ENCODE peak calls at places on chromosomes 4 and X, in six cellular contexts. N is HFF-Myc, X is MM.1S, T is Panc1, U is left lung, Z is cardiac fibroblast. Y is an unnamed sample.

GRCh38 chr4:151604238-151604637 is 156.6 kb downstream of the GATB start:
- DNase-seq in U (no peak), Z (peak), T (no peak), N (peak), X (peak), Y (peak)

GRCh38 chr4:93731448-93731847 is 97.1 kb upstream of the ATOH1 start:
- DNase-seq in T (no peak), X (no peak), N (no peak), Z (no peak), U (no peak), Y (no peak)

GRCh38 chrX:111411591-111412371 is at the start of gene DCX:
- DNase-seq in T (no peak), Z (no peak), U (no peak), X (no peak), N (no peak), Y (no peak)

GRCh38 chr4:1196421-1197183 is 24.2 kb upstream of the SPON2 start:
- DNase-seq in X (no peak), Z (no peak), N (no peak), U (no peak), T (no peak), Y (peak)

GRCh38 chr4:81227968-81228367 is 12.9 kb upstream of the PRKG2 start:
- DNase-seq in N (no peak), T (no peak), X (no peak), U (no peak), Z (no peak), Y (no peak)

GRCh38 chrX:118973389-118974087 is 880 bp upstream of the LONRF3 start:
- DNase-seq in X (no peak), N (no peak), T (no peak), Z (no peak), U (no peak), Y (no peak)

GRCh38 chrX:114058988-114059418 is 524.9 kb upstream of the HTR2C start:
- DNase-seq in Z (no peak), X (no peak), N (no peak), T (no peak), U (no peak), Y (no peak)

GRCh38 chr4:82519072-82519471 is 42.7 kb downstream of the TMEM150C start:
- DNase-seq in T (no peak), Z (peak), N (no peak), U (no peak), X (no peak), Y (no peak)

GRCh38 chr4:48739560-48740019 is 40.5 kb downstream of the FRYL start:
- DNase-seq in Z (peak), N (no peak), T (no peak), U (no peak), X (no peak), Y (peak)

GRCh38 chrX:56764153-56764974 is 35.3 kb downstream of the NBDY start:
- DNase-seq in U (peak), T (peak), X (peak), N (peak), Z (peak), Y (peak)

GRCh38 chrX:110563276-110563675 is 204.6 kb downstream of the RTL9 start:
- DNase-seq in Z (no peak), X (no peak), T (no peak), U (no peak), N (no peak), Y (no peak)

GRCh38 chr4:148978301-148978700 is 536.1 kb upstream of the NR3C2 start:
- DNase-seq in U (no peak), T (no peak), Z (no peak), X (no peak), N (no peak), Y (no peak)

GRCh38 chr4:39469429-39470077 is 10.7 kb downstream of the LIAS start:
- DNase-seq in Z (peak), T (peak), X (peak), U (no peak), N (peak), Y (peak)

GRCh38 chr4:76526585-76526990 is 91.6 kb downstream of the SHROOM3 start:
- DNase-seq in U (no peak), T (no peak), Z (peak), N (no peak), X (no peak), Y (no peak)

GRCh38 chr4:48943387-48943786 is 36.8 kb upstream of the OCIAD2 start:
- DNase-seq in U (no peak), N (no peak), Z (no peak), X (no peak), T (no peak), Y (no peak)

GRCh38 chrX:39162322-39162721 is 361.1 kb downstream of the MID1IP1 start:
- DNase-seq in U (no peak), T (no peak), X (no peak), N (no peak), Z (no peak), Y (peak)

GRCh38 chrX:82775426-82775825 is 732.7 kb upstream of the POU3F4 start:
- DNase-seq in Z (no peak), N (no peak), X (no peak), T (no peak), U (no peak), Y (no peak)

GRCh38 chr4:113815826-113816225 is 54.3 kb upstream of the CAMK2D start:
- DNase-seq in T (no peak), Z (no peak), U (no peak), N (no peak), X (no peak), Y (no peak)

GRCh38 chr4:5144384-5144783 is 93.1 kb downstream of the STK32B start:
- DNase-seq in U (no peak), X (no peak), Z (no peak), N (no peak), T (no peak), Y (no peak)

GRCh38 chr4:7428261-7429068 is 6.3 kb downstream of the PSAPL1 start:
- DNase-seq in T (no peak), Z (no peak), U (peak), N (no peak), X (no peak), Y (no peak)

GRCh38 chrX:14607446-14607845 is 78.1 kb downstream of the GLRA2 start:
- DNase-seq in U (no peak), N (no peak), X (no peak), T (no peak), Z (no peak), Y (no peak)

GRCh38 chr4:127622923-127623754 is 9.6 kb upstream of the INTU start:
- DNase-seq in U (peak), T (no peak), X (no peak), Z (peak), N (no peak), Y (no peak)

GRCh38 chr4:101279377-101279871 is 67.9 kb downstream of the PPP3CA start:
- DNase-seq in Z (peak), U (peak), N (peak), X (peak), T (no peak), Y (peak)

GRCh38 chr4:165112258-165113156 is at the start of gene TMEM192:
- DNase-seq in X (peak), T (no peak), Z (peak), U (peak), N (peak), Y (peak)

GRCh38 chr4:165928601-165929000 is 55.6 kb downstream of the TLL1 start:
- DNase-seq in T (no peak), X (no peak), Z (no peak), N (no peak), U (no peak), Y (no peak)

GRCh38 chrX:70096052-70096451 is 33.8 kb downstream of the OTUD6A start:
- DNase-seq in X (no peak), U (no peak), T (no peak), N (no peak), Z (peak), Y (no peak)

GRCh38 chrX:80423744-80424143 is 3.5 kb downstream of the TENT5D start:
- DNase-seq in Z (no peak), T (no peak), N (no peak), X (no peak), U (no peak), Y (no peak)

GRCh38 chr4:19256823-19257222 is 994.9 kb upstream of the SLIT2 start:
- DNase-seq in U (no peak), Z (no peak), T (no peak), N (no peak), X (peak), Y (no peak)

GRCh38 chr4:10114607-10115006 is 2.0 kb downstream of the WDR1 start:
- DNase-seq in N (no peak), U (no peak), T (no peak), X (no peak), Z (no peak), Y (no peak)

GRCh38 chr4:88244821-88245579 is 39.4 kb downstream of the PPM1K start:
- DNase-seq in N (no peak), T (no peak), X (no peak), U (no peak), Z (no peak), Y (no peak)

GRCh38 chr4:23614284-23614892 is 275.5 kb downstream of the PPARGC1A start:
- DNase-seq in U (no peak), X (peak), T (no peak), N (no peak), Z (peak), Y (peak)

GRCh38 chrX:41302293-41302868 is 31.6 kb upstream of the DDX3X start:
- DNase-seq in N (no peak), T (no peak), U (no peak), Z (no peak), X (no peak), Y (peak)

GRCh38 chrX:64338296-64338695 is 57.0 kb downstream of the MTMR8 start:
- DNase-seq in T (no peak), X (no peak), N (no peak), Z (no peak), U (no peak), Y (no peak)

GRCh38 chr4:154135576-154135975 is 346.7 kb upstream of the SFRP2 start:
- DNase-seq in U (no peak), T (no peak), N (no peak), Z (no peak), X (no peak), Y (no peak)

GRCh38 chr4:24010994-24011393 is 121.1 kb upstream of the PPARGC1A start:
- DNase-seq in T (no peak), X (no peak), N (no peak), Z (no peak), U (no peak), Y (no peak)

GRCh38 chr4:38753021-38753806 is 29.6 kb downstream of the TLR10 start:
- DNase-seq in U (peak), N (peak), Z (peak), X (no peak), T (no peak), Y (no peak)

GRCh38 chr4:155787113-155787710 is 28.4 kb downstream of the GUCY1B1 start:
- DNase-seq in U (no peak), X (peak), N (peak), T (peak), Z (peak), Y (peak)

GRCh38 chr4:155794589-155794988 is 35.8 kb downstream of the GUCY1B1 start:
- DNase-seq in U (no peak), Z (no peak), X (no peak), N (no peak), T (no peak), Y (no peak)

GRCh38 chr4:155785828-155786227 is 27.0 kb downstream of the GUCY1B1 start:
- DNase-seq in N (no peak), T (no peak), U (no peak), Z (no peak), X (no peak), Y (no peak)

GRCh38 chr4:155784637-155785036 is 25.8 kb downstream of the GUCY1B1 start:
- DNase-seq in X (no peak), N (no peak), U (no peak), Z (no peak), T (no peak), Y (no peak)

GRCh38 chr4:155789391-155789790 is 30.6 kb downstream of the GUCY1B1 start:
- DNase-seq in X (peak), T (no peak), U (no peak), Z (no peak), N (no peak), Y (peak)
- H3K4me3 ChIP-seq in X (peak), T (no peak), U (no peak), Z (no peak), N (no peak), Y (peak)

GRCh38 chr4:156786713-156787112 is 184.9 kb downstream of the PDGFC start:
- DNase-seq in X (no peak), T (no peak), Z (no peak), N (no peak), U (no peak), Y (no peak)
- H3K4me3 ChIP-seq in X (no peak), T (no peak), Z (no peak), N (no peak), U (no peak), Y (no peak)

DNA sequence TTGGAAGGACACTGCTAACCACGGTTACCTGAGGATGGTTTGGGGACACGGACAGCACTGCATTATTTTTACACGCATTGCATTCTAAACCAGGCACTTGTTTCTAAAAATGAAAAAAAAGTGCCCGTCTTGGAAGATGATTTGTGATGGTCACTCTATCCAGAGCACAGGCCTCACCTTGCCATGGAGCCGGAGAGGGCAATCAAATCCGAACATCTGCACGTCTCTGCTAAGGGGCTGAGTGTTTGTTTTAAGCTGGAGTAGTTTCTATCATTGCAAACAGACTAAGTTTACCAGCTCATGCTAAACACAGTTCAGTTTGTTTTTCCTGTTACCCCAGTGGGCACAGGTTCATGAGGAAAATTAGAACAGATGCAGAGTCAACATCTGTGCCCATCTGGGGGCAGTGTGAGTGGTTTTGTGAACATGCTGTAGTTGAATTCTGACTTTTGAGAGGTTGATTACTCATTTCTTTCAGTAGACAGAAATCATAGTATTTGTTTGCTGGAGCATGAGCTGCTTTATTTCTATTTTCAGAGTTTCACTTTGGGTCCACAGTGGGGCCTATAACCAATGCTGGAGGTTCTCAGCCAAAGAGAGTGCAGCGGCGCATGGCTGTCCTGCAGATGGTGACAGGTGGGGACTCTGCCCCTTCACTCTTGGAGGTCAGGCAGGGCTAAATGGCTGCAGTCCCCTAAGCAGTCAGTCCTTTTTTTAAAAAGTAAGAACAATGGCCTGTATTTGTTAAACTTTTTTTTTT is 65.4 kb upstream of the ENPP6 start:
- DNase-seq in T (no peak), X (peak), N (no peak), U (no peak), Z (no peak), Y (peak)
- H3K4me3 ChIP-seq in T (no peak), X (peak), N (no peak), U (peak), Z (no peak), Y (peak)

DNA sequence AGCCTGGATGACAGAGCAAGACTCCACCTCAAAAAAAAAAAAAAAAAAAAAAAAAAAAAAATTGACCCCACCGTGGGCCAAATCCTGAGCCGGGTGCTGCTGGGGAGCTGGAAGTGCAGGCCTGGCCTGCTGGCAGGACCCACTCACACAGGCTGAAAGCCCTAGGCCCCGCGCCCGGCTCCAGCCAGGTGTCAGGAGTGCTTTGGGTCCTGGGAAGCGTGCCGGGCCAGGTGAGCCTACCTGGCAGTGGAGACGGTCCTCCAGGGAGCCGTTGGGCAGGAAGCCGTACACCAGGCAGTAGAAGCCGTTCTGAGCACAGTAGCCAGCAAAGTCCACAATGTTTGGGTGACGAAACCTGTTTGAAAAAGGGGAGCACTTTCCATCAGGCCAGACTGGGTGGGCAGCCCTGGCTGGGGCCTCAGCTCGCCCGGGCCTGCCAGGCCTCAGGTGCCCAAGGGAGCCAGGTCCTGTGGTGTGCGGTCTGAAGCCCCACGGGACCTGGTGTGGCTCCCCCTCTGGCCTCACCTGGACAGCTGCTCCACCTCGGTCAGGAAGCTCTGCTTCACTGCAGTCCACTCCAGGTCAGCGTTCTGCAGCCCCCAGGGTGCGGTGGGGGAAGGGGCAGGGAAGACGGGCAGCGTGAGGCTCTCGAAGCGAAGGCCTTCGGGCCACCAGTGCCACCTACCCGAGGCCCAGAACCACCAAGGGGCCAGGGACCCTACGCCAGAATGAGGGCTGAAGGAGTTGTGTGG is 1.8 kb downstream of the IRAK1 start:
- DNase-seq in Z (no peak), T (no peak), N (no peak), X (no peak), U (no peak), Y (no peak)
- H3K4me3 ChIP-seq in Z (peak), T (peak), N (peak), X (peak), U (peak), Y (peak)